ENCODE peak calls at places on chromosomes 11 and 22, in eight cellular contexts. V is T-helper 17 cell; O is stimulated activated CD8-positive, alpha-beta memory T cell treated with anti-CD3 and anti-CD28 coated beads, Interleukin-15, amount 100 ng/mL, for 1 hour; X is HCT116; Y is GM04504; T is BJ; S is cardiac fibroblast; E is nucleus accumbens. U is an unnamed sample.

GRCh38 chr11:68081691-68082090 is 39.5 kb downstream of the CHKA start:
- DNase-seq in T (no peak), V (no peak), Y (no peak), E (no peak), O (no peak), S (no peak), X (no peak), U (no peak)

GRCh38 chr11:6321961-6322362 is 1.7 kb upstream of the CAVIN3 start:
- DNase-seq in V (no peak), Y (no peak), E (no peak), O (no peak), X (peak; percentile 52), S (peak; percentile 54), T (peak; percentile 41), U (no peak)

GRCh38 chr11:69915501-69916250 is 96.5 kb upstream of the FGF3 start:
- DNase-seq in Y (peak; percentile 40), X (peak; percentile 60), T (peak; percentile 4), S (peak; percentile 75), O (peak; percentile 7), E (peak; percentile 31), V (no peak), U (no peak)

GRCh38 chr22:40055143-40055926 is 60.6 kb downstream of the FAM83F start:
- DNase-seq in X (no peak), T (no peak), E (no peak), S (no peak), Y (no peak), V (no peak), O (no peak), U (no peak)

GRCh38 chr22:24819941-24820461 is 14.0 kb downstream of the SGSM1 start:
- DNase-seq in Y (no peak), X (no peak), E (peak; percentile 38), V (no peak), S (peak; percentile 61), T (no peak), O (no peak), U (no peak)

GRCh38 chr11:69938206-69938605 is 119.0 kb upstream of the FGF3 start:
- DNase-seq in E (no peak), O (no peak), X (no peak), Y (no peak), S (no peak), T (no peak), V (no peak), U (no peak)

GRCh38 chr11:108803781-108804180 is 138.9 kb downstream of the DDX10 start:
- DNase-seq in E (no peak), T (no peak), X (no peak), V (no peak), O (no peak), Y (peak; percentile 8), S (peak; percentile 22), U (no peak)

GRCh38 chr11:47274495-47275235 is 4.7 kb downstream of the MADD start:
- DNase-seq in O (no peak), X (no peak), Y (no peak), V (no peak), S (no peak), T (no peak), E (no peak), U (no peak)

GRCh38 chr11:61026121-61027031 is 54.9 kb downstream of the CD6 start:
- DNase-seq in O (no peak), V (peak; percentile 52), X (no peak), E (peak; percentile 17), S (no peak), Y (no peak), T (no peak), U (peak; percentile 59)

GRCh38 chr11:111571829-111572501 is 30.3 kb upstream of the SIK2 start:
- DNase-seq in S (no peak), T (no peak), E (no peak), X (no peak), O (no peak), V (no peak), Y (no peak), U (no peak)

GRCh38 chr11:66497206-66497605 is 13.2 kb upstream of the BBS1 start:
- DNase-seq in O (no peak), S (no peak), E (no peak), X (no peak), T (no peak), V (no peak), Y (no peak), U (no peak)

GRCh38 chr11:6544921-6545850 is 48.1 kb downstream of the DNHD1 start:
- DNase-seq in T (no peak), S (no peak), E (no peak), V (no peak), X (no peak), O (no peak), Y (no peak), U (no peak)

GRCh38 chr11:91231226-91231625 is 993.4 kb upstream of the FAT3 start:
- DNase-seq in X (no peak), Y (no peak), S (peak; percentile 5), T (no peak), O (no peak), E (no peak), V (no peak), U (no peak)

GRCh38 chr11:76266701-76267100 is 60.4 kb upstream of the WNT11 start:
- DNase-seq in O (no peak), X (no peak), E (no peak), S (no peak), T (no peak), Y (no peak), V (no peak), U (no peak)

GRCh38 chr11:124756033-124756752 is 4.1 kb upstream of the VSIG2 start:
- DNase-seq in E (no peak), S (no peak), Y (no peak), T (no peak), V (no peak), O (no peak), X (no peak), U (no peak)

GRCh38 chr11:64305691-64306562 is 603 bp downstream of the ESRRA start:
- DNase-seq in Y (no peak), E (peak; percentile 68), X (peak; percentile 39), T (no peak), V (peak; percentile 67), S (peak; percentile 46), O (no peak), U (peak; percentile 71)

GRCh38 chr11:33507967-33508366 is 192.7 kb downstream of the C11orf91 start:
- DNase-seq in S (peak; percentile 82), O (no peak), V (no peak), T (no peak), E (no peak), X (peak; percentile 6), Y (no peak), U (no peak)

GRCh38 chr11:26904801-26905200 is 89.1 kb upstream of the FIBIN start:
- DNase-seq in E (no peak), X (no peak), O (no peak), T (no peak), Y (no peak), V (no peak), S (no peak), U (no peak)

GRCh38 chr11:19557720-19558140 is 154.9 kb upstream of the NAV2 start:
- DNase-seq in E (peak; percentile 84), V (peak; percentile 30), Y (peak; percentile 44), S (peak; percentile 78), O (peak; percentile 45), X (peak; percentile 61), T (no peak), U (peak; percentile 34)

GRCh38 chr22:22930571-22931556 is 43.2 kb downstream of the IGLL5 start:
- DNase-seq in Y (no peak), V (no peak), O (no peak), E (no peak), S (no peak), X (no peak), T (no peak), U (no peak)

GRCh38 chr11:68948496-68948895 is 32.3 kb downstream of the MRGPRD start:
- DNase-seq in Y (no peak), V (no peak), O (no peak), E (no peak), S (no peak), T (no peak), X (no peak), U (no peak)

GRCh38 chr11:10935015-10935564 is 77.2 kb upstream of the ZBED5 start:
- DNase-seq in T (no peak), X (no peak), O (no peak), Y (no peak), E (no peak), S (no peak), V (no peak), U (no peak)

GRCh38 chr22:30305519-30305905 is 16.2 kb upstream of the CASTOR1 start:
- DNase-seq in V (peak; percentile 33), E (peak; percentile 34), S (peak; percentile 70), O (no peak), T (no peak), Y (no peak), X (no peak), U (peak; percentile 65)

GRCh38 chr22:16915711-16916110 is 90.5 kb upstream of the XKR3 start:
- DNase-seq in V (no peak), E (no peak), S (no peak), X (no peak), Y (no peak), O (no peak), T (no peak), U (no peak)

GRCh38 chr22:48866906-48867597 is 960.6 kb downstream of the BRD1 start:
- DNase-seq in X (no peak), V (no peak), E (no peak), T (no peak), S (no peak), Y (no peak), O (no peak), U (no peak)

GRCh38 chr11:22130462-22131053 is 62.3 kb upstream of the ANO5 start:
- DNase-seq in S (no peak), T (no peak), Y (no peak), V (no peak), O (no peak), E (no peak), X (no peak), U (no peak)

GRCh38 chr11:96978751-96979150 is 588.9 kb downstream of the JRKL start:
- DNase-seq in T (no peak), X (no peak), S (no peak), V (no peak), O (no peak), Y (no peak), E (no peak), U (no peak)

GRCh38 chr22:30824711-30825110 is 130.0 kb downstream of the OSBP2 start:
- DNase-seq in Y (no peak), X (no peak), E (no peak), T (no peak), O (no peak), S (no peak), V (no peak), U (no peak)

GRCh38 chr11:22304337-22304961 is 33.7 kb upstream of the SLC17A6 start:
- DNase-seq in T (peak; percentile 4), E (no peak), X (peak; percentile 18), Y (no peak), S (peak; percentile 54), V (no peak), O (no peak), U (no peak)

GRCh38 chr11:47589504-47590025 is 3.1 kb downstream of the FAM180B start:
- DNase-seq in X (no peak), V (no peak), O (no peak), T (no peak), Y (no peak), E (no peak), S (no peak), U (no peak)

GRCh38 chr11:114774599-114775365 is 96.5 kb downstream of the NXPE2 start:
- DNase-seq in Y (no peak), X (peak; percentile 0), V (no peak), E (peak; percentile 53), S (peak; percentile 17), O (no peak), T (no peak), U (no peak)

GRCh38 chr11:126361400-126361799 is 5.9 kb downstream of the ST3GAL4 start:
- DNase-seq in E (no peak), S (no peak), X (no peak), Y (no peak), V (no peak), O (no peak), T (no peak), U (no peak)

GRCh38 chr11:12232819-12233601 is 122.6 kb downstream of the MICAL2 start:
- DNase-seq in V (no peak), T (peak; percentile 76), Y (peak; percentile 74), S (peak; percentile 79), O (no peak), X (peak; percentile 55), E (no peak), U (no peak)

GRCh38 chr11:8814923-8815240 is 96.1 kb upstream of the AKIP1 start:
- DNase-seq in O (no peak), S (no peak), Y (no peak), V (no peak), T (no peak), X (no peak), E (no peak), U (no peak)

U was measured in activated T-helper 2 cell treated with anti-CD3 and anti-CD28 coated beads, Interferon-gamma antibody, Interleukin-2, Interleukin-4, amounts not matched to agents 10 μg/mL and 5 μg/mL and 100 μg/mL, durations not matched to agents 14 hours and 24 hours and 36 hours.